ENCODE peak calls at places on chromosomes 2 and 18, in nine cellular contexts. Y, L, U, O, A, S, Z, W and G are unnamed samples.

GRCh38 chr18:11995445-11996189 is 14.3 kb downstream of the IMPA2 start:
- DNase-seq in Y (peak; percentile 76), L (peak; percentile 58), U (peak; percentile 41), O (peak; percentile 71), A (peak; percentile 48), S (peak; percentile 74), Z (peak; percentile 80), W (peak; percentile 5), G (peak; percentile 70)

GRCh38 chr2:121561617-121562268 is 31.1 kb downstream of the RNU4ATAC start:
- DNase-seq in Y (peak; percentile 11), L (no peak), U (no peak), O (no peak), A (no peak), S (peak; percentile 77), Z (peak; percentile 11), W (no peak), G (no peak)

GRCh38 chr2:99635710-99636431 is 146.1 kb upstream of the REV1 start:
- DNase-seq in Y (no peak), L (no peak), U (no peak), O (no peak), A (no peak), S (no peak), Z (no peak), W (no peak), G (no peak)

GRCh38 chr2:39665811-39666488 is at the start of gene TMEM178A:
- DNase-seq in Y (no peak), L (no peak), U (no peak), O (peak; percentile 43), A (no peak), S (peak; percentile 13), Z (no peak), W (no peak), G (peak; percentile 23)

GRCh38 chr18:22309191-22309590 is 108.5 kb downstream of the CTAGE1 start:
- DNase-seq in Y (no peak), L (no peak), U (no peak), O (no peak), A (no peak), S (peak; percentile 88), Z (no peak), W (no peak), G (no peak)

GRCh38 chr2:195573314-195573713 is 83.7 kb upstream of the SLC39A10 start:
- DNase-seq in Y (no peak), L (no peak), U (no peak), O (no peak), A (no peak), S (no peak), Z (no peak), W (no peak), G (no peak)

GRCh38 chr2:17076535-17076934 is 410.9 kb upstream of the CYRIA start:
- DNase-seq in Y (no peak), L (no peak), U (no peak), O (no peak), A (no peak), S (no peak), Z (no peak), W (no peak), G (no peak)

GRCh38 chr2:137179542-137179941 is 414.2 kb downstream of the THSD7B start:
- DNase-seq in Y (peak; percentile 42), L (no peak), U (no peak), O (no peak), A (no peak), S (peak; percentile 22), Z (no peak), W (no peak), G (no peak)

GRCh38 chr2:234422895-234423505 is 73.9 kb downstream of the ARL4C start:
- DNase-seq in Y (peak; percentile 9), L (peak; percentile 55), U (no peak), O (no peak), A (no peak), S (no peak), Z (no peak), W (no peak), G (no peak)

GRCh38 chr2:9644603-9645002 is 13.8 kb upstream of the YWHAQ start:
- DNase-seq in Y (no peak), L (no peak), U (no peak), O (no peak), A (no peak), S (no peak), Z (no peak), W (no peak), G (no peak)

GRCh38 chr18:63225434-63225833 is 94.1 kb downstream of the BCL2 start:
- DNase-seq in Y (no peak), L (no peak), U (no peak), O (no peak), A (no peak), S (no peak), Z (no peak), W (no peak), G (no peak)